ENCODE peak calls at places on chromosomes 1 and 21, in seven cellular contexts. H, O, L, M, I, D and J are unnamed samples.

GRCh38 chr1:75969550-75969949 is 37.3 kb upstream of the ASB17 start:
- DNase-seq in H (no peak), O (no peak), L (no peak), M (no peak), I (peak), D (no peak), J (no peak)

GRCh38 chr1:27872802-27873665 is 690 bp downstream of the THEMIS2 start:
- DNase-seq in H (no peak), O (no peak), L (no peak), M (no peak), I (peak), D (no peak), J (no peak)

GRCh38 chr1:183993132-183993531 is 44.4 kb downstream of the COLGALT2 start:
- DNase-seq in H (no peak), O (no peak), L (no peak), M (no peak), I (no peak), D (no peak), J (no peak)

GRCh38 chr1:150237746-150238145 is 1.8 kb upstream of the ANP32E start:
- DNase-seq in H (no peak), O (no peak), L (no peak), M (no peak), I (no peak), D (no peak), J (no peak)

GRCh38 chr1:20233394-20233793 is 47.1 kb upstream of the PLA2G2C start:
- DNase-seq in H (no peak), O (no peak), L (no peak), M (no peak), I (peak), D (no peak), J (peak)

GRCh38 chr21:25709684-25710265 is 24.9 kb downstream of the ATP5PF start:
- DNase-seq in H (no peak), O (no peak), L (no peak), M (no peak), I (peak), D (no peak), J (no peak)

GRCh38 chr1:29624747-29625420 is 388.6 kb downstream of the PTPRU start:
- DNase-seq in H (no peak), O (no peak), L (no peak), M (no peak), I (no peak), D (no peak), J (no peak)

GRCh38 chr1:225888289-225888897 is 553 bp downstream of the LEFTY1 start:
- DNase-seq in H (no peak), O (no peak), L (peak), M (no peak), I (no peak), D (no peak), J (no peak)

GRCh38 chr1:116711061-116711582 is 43.1 kb upstream of the CD2 start:
- DNase-seq in H (no peak), O (no peak), L (no peak), M (no peak), I (no peak), D (no peak), J (no peak)

GRCh38 chr1:179141592-179142244 is 59.8 kb downstream of the TOR3A start:
- DNase-seq in H (peak), O (no peak), L (no peak), M (no peak), I (peak), D (no peak), J (peak)

GRCh38 chr1:203406446-203407045 is 55.6 kb upstream of the FMOD start:
- DNase-seq in H (no peak), O (no peak), L (no peak), M (no peak), I (no peak), D (no peak), J (no peak)

GRCh38 chr21:45018131-45019075 is 56.0 kb upstream of the ADARB1 start:
- DNase-seq in H (no peak), O (no peak), L (peak), M (no peak), I (peak), D (no peak), J (no peak)

GRCh38 chr1:10530281-10530740 is 55.6 kb downstream of the PEX14 start:
- DNase-seq in H (no peak), O (peak), L (peak), M (no peak), I (no peak), D (no peak), J (no peak)

GRCh38 chr1:70760170-70760569 is 287.4 kb downstream of the PTGER3 start:
- DNase-seq in H (peak), O (no peak), L (no peak), M (no peak), I (no peak), D (no peak), J (no peak)

GRCh38 chr1:111399792-111400610 is 27.5 kb downstream of the OVGP1 start:
- DNase-seq in H (no peak), O (peak), L (no peak), M (no peak), I (peak), D (no peak), J (peak)

GRCh38 chr1:12435639-12436344 is 182.2 kb downstream of the DHRS3 start:
- DNase-seq in H (no peak), O (no peak), L (no peak), M (no peak), I (peak), D (no peak), J (peak)

GRCh38 chr1:228198977-228199590 is 8.8 kb upstream of the OBSCN start:
- DNase-seq in H (no peak), O (no peak), L (no peak), M (no peak), I (peak), D (no peak), J (no peak)

GRCh38 chr1:53321366-53321765 is 6.5 kb downstream of the LRP8 start:
- DNase-seq in H (no peak), O (no peak), L (peak), M (peak), I (peak), D (no peak), J (no peak)

GRCh38 chr1:2557146-2558029 is 1.2 kb downstream of the TNFRSF14 start:
- DNase-seq in H (no peak), O (no peak), L (no peak), M (no peak), I (no peak), D (no peak), J (no peak)

GRCh38 chr1:248802454-248802853 is 23.3 kb downstream of the SH3BP5L start:
- DNase-seq in H (no peak), O (no peak), L (no peak), M (no peak), I (no peak), D (no peak), J (no peak)

GRCh38 chr1:245334827-245335490 is 180.2 kb downstream of the KIF26B start:
- DNase-seq in H (no peak), O (no peak), L (no peak), M (no peak), I (no peak), D (no peak), J (no peak)

GRCh38 chr1:175221548-175222175 is 29.1 kb upstream of the KIAA0040 start:
- DNase-seq in H (no peak), O (peak), L (peak), M (no peak), I (no peak), D (no peak), J (no peak)

GRCh38 chr1:196933531-196934189 is 9.9 kb upstream of the CFHR2 start:
- DNase-seq in H (no peak), O (no peak), L (no peak), M (peak), I (no peak), D (no peak), J (no peak)

GRCh38 chr1:159786465-159786864 is 5.7 kb downstream of the DUSP23 start:
- DNase-seq in H (no peak), O (no peak), L (no peak), M (no peak), I (no peak), D (no peak), J (no peak)

GRCh38 chr1:82161651-82162238 is 361.0 kb downstream of the ADGRL2 start:
- DNase-seq in H (no peak), O (no peak), L (no peak), M (no peak), I (no peak), D (no peak), J (peak)

GRCh38 chr1:18703041-18703621 is 72.5 kb downstream of the PAX7 start:
- DNase-seq in H (no peak), O (peak), L (no peak), M (no peak), I (no peak), D (no peak), J (no peak)

GRCh38 chr21:45642122-45642813 is 1.3 kb upstream of the PCBP3 start:
- DNase-seq in H (no peak), O (no peak), L (no peak), M (no peak), I (no peak), D (no peak), J (no peak)

GRCh38 chr1:45679123-45679522 is 7.2 kb downstream of the GPBP1L1 start:
- DNase-seq in H (no peak), O (no peak), L (no peak), M (no peak), I (no peak), D (no peak), J (no peak)